ENCODE peak calls at places on chromosomes 16 and 17, in five cellular contexts. E, Z, F, H and W are unnamed samples. For H3K27me3, the result is how much of the 10 kb centered on the place peaks cover.

GRCh38 chr17:78355701-78356100 is 4.2 kb downstream of the SOCS3 start:
- DNase-seq in F (no peak), E (no peak), Z (no peak), H (peak), W (no peak)

GRCh38 chr17:43578699-43579569 is 32.8 kb upstream of the ETV4 start:
- DNase-seq in E (no peak), H (peak), F (no peak), Z (peak), W (peak)

GRCh38 chr16:81593481-81593880 is 148.9 kb downstream of the CMIP start:
- DNase-seq in H (no peak), E (no peak), F (no peak), Z (no peak), W (no peak)

GRCh38 chr17:40063034-40063765 is 435 bp downstream of the THRA start:
- DNase-seq in E (peak), Z (peak), H (peak), F (peak), W (peak)

GRCh38 chr17:67636841-67637240 is 80.9 kb upstream of the NOL11 start:
- DNase-seq in E (no peak), H (no peak), F (no peak), Z (no peak), W (no peak)

GRCh38 chr16:906296-906695 is 64.5 kb downstream of the LMF1 start:
- DNase-seq in Z (no peak), H (peak), E (no peak), F (no peak), W (no peak)

GRCh38 chr17:68461122-68461539 is 3.8 kb upstream of the WIPI1 start:
- DNase-seq in Z (no peak), F (no peak), H (no peak), E (no peak), W (no peak)

GRCh38 chr17:40325156-40326013 is 16.4 kb downstream of the RARA start:
- DNase-seq in Z (no peak), H (peak), E (no peak), F (no peak), W (peak)

GRCh38 chr17:76466775-76467130 is 650 bp upstream of the AANAT start:
- DNase-seq in Z (no peak), H (peak), F (no peak), E (no peak), W (peak)

GRCh38 chr16:23607740-23608139 is 11.6 kb upstream of the NDUFAB1 start:
- DNase-seq in H (no peak), E (no peak), F (no peak), Z (no peak), W (no peak)

GRCh38 chr17:76427457-76428231 is 25.3 kb downstream of the UBE2O start:
- DNase-seq in H (no peak), Z (no peak), E (no peak), F (no peak), W (no peak)

GRCh38 chr16:23014592-23014991 is 134.7 kb downstream of the USP31 start:
- DNase-seq in E (no peak), F (no peak), Z (no peak), H (no peak), W (no peak)

GRCh38 chr17:43356999-43357398 is 41.8 kb upstream of the ARL4D start:
- DNase-seq in F (peak), H (peak), Z (no peak), E (no peak), W (no peak)

GRCh38 chr16:82382521-82382920 is 212.5 kb upstream of the MPHOSPH6 start:
- DNase-seq in Z (no peak), F (no peak), H (no peak), E (no peak), W (no peak)

GRCh38 chr16:2816751-2817495 is at the start of gene PRSS21:
- DNase-seq in F (no peak), E (no peak), Z (no peak), H (no peak), W (no peak)

GRCh38 chr16:80718480-80719220 is 85.7 kb downstream of the CDYL2 start:
- DNase-seq in Z (peak), F (no peak), E (no peak), H (no peak), W (no peak)

GRCh38 chr17:40629850-40630249 is 17.8 kb downstream of the SMARCE1 start:
- DNase-seq in F (no peak), H (no peak), Z (no peak), E (no peak), W (no peak)

GRCh38 chr16:68345351-68345810 is 34.6 kb downstream of the PRMT7 start:
- DNase-seq in Z (no peak), F (peak), H (peak), E (no peak), W (no peak)

GRCh38 chr16:85176541-85177447 is 64.5 kb upstream of the CIBAR2 start:
- DNase-seq in Z (no peak), F (peak), E (no peak), H (peak), W (peak)

GRCh38 chr17:2906907-2907306 is 110.7 kb downstream of the RAP1GAP2 start:
- DNase-seq in Z (no peak), E (no peak), H (no peak), F (no peak), W (no peak)

GRCh38 chr16:53809088-53809951 is 105.4 kb downstream of the FTO start:
- DNase-seq in Z (no peak), H (no peak), F (no peak), E (no peak), W (no peak)

GRCh38 chr17:45270828-45271418 is 9.0 kb upstream of the SPATA32 start:
- DNase-seq in E (no peak), Z (peak), F (no peak), H (peak), W (peak)

GRCh38 chr16:81261049-81261648 is 22.7 kb downstream of the BCO1 start:
- DNase-seq in Z (no peak), F (no peak), H (no peak), E (no peak), W (no peak)

GRCh38 chr16:48564544-48565444 is 45.2 kb downstream of the N4BP1 start:
- DNase-seq in Z (no peak), H (no peak), F (no peak), E (no peak), W (no peak)

GRCh38 chr16:80583466-80583865 is 42.7 kb downstream of the DYNLRB2 start:
- DNase-seq in Z (no peak), H (no peak), F (no peak), E (no peak), W (peak)

GRCh38 chr17:74059471-74059870 is 144.0 kb upstream of the RPL38 start:
- DNase-seq in H (no peak), Z (no peak), F (no peak), E (no peak), W (no peak)

GRCh38 chr17:82152556-82153294 is 54.7 kb upstream of the FASN start:
- DNase-seq in F (no peak), E (peak), H (peak), Z (no peak), W (no peak)

GRCh38 chr16:4828567-4829320 is 18.3 kb downstream of the GLYR1 start:
- DNase-seq in H (peak), Z (no peak), E (no peak), F (no peak), W (no peak)
- H3K27ac ChIP-seq in H (peak), Z (no peak), E (no peak), F (no peak), W (peak)

DNA sequence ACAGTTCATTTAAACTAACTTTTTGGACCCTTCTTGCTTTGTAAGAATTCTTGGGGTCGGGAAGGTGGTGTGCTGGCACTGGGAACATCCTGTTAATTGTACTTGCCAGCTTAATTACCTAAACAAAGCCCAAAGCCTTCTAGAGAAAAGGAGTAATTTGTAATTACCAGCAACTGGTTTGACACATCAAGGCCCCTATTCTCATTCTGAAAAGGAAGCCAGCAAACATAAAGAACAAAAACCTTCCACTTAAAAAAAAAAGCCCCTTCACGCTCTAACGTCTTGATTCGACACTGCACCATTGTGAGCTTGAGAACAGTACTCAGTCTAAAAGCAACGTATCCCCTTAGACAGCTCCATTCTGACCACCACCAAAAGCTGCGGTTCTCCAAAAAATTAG is 74.7 kb upstream of the RPH3AL start:
- DNase-seq in F (no peak), E (no peak), H (no peak), Z (peak), W (no peak)
- H3K27me3 ChIP-seq in F (under half), E (under half), H (under half), Z (under half), W (under half)

GRCh38 chr17:79799174-79799537 is 2.3 kb upstream of the CBX8 start:
- DNase-seq in Z (peak), H (no peak), E (no peak), F (no peak), W (peak)

GRCh38 chr17:79797492-79798295 is 817 bp upstream of the CBX8 start:
- DNase-seq in E (no peak), Z (peak), H (peak), F (peak), W (peak)

GRCh38 chr17:79796570-79797491 is at the start of gene CBX8:
- DNase-seq in H (peak), Z (peak), E (peak), F (peak), W (peak)

GRCh38 chr17:79799538-79800324 is 2.9 kb upstream of the CBX8 start:
- DNase-seq in F (no peak), H (no peak), Z (peak), E (no peak), W (no peak)

GRCh38 chr17:79798296-79799173 is 1.7 kb upstream of the CBX8 start:
- DNase-seq in E (no peak), Z (peak), F (peak), H (peak), W (peak)
- H3K4me3 ChIP-seq in E (no peak), Z (peak), F (peak), H (peak), W (peak)

GRCh38 chr16:70693231-70693671 is 7.4 kb upstream of the MTSS2 start:
- DNase-seq in Z (no peak), E (no peak), H (peak), F (no peak), W (peak)

GRCh38 chr16:70692481-70693203 is 6.8 kb upstream of the MTSS2 start:
- DNase-seq in F (no peak), H (peak), Z (no peak), E (no peak), W (peak)

GRCh38 chr16:70694517-70695218 is 8.8 kb upstream of the MTSS2 start:
- DNase-seq in F (no peak), Z (no peak), H (peak), E (no peak), W (no peak)

GRCh38 chr16:70695351-70696070 is 9.7 kb upstream of the MTSS2 start:
- DNase-seq in Z (peak), F (no peak), H (peak), E (peak), W (peak)

DNA sequence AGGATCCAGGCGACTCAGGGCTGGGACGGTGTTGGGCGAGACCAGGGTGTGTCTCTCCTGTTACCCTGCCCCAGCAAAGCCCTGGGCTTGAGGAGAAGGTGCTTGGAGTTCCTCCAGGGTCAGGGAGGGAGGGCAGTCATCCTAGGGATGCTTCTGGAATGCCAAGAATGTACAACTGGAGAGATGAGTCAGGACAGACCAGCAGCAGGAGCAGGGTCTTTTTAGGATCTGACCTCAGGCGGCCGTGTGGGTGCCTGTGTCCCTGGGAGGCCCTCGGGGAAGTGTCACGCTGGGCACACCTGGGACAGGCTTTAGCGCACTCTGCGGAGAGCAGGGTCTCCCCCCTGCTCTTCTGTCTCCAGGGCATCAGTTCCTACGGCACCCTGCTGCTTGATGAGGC is 8.2 kb upstream of the MTSS2 start:
- DNase-seq in H (peak), Z (peak), E (no peak), F (no peak), W (peak)
- H3K27ac ChIP-seq in H (peak), Z (peak), E (peak), F (peak), W (peak)

GRCh38 chr16:86292171-86292775 is 218.1 kb upstream of the FOXF1 start:
- DNase-seq in E (no peak), H (no peak), Z (no peak), F (no peak), W (no peak)
- H3K27me3 ChIP-seq in E (under half), H (half or more), Z (half or more), F (under half), W (under half)

GRCh38 chr17:49969794-49970389 is 902 bp downstream of the DLX4 start:
- DNase-seq in E (no peak), Z (no peak), F (no peak), H (no peak), W (no peak)
- H3K4me3 ChIP-seq in E (no peak), Z (peak), F (no peak), H (peak), W (peak)

GRCh38 chr16:13150181-13150885 is 248.9 kb downstream of the SHISA9 start:
- DNase-seq in H (no peak), Z (no peak), E (no peak), F (no peak), W (no peak)
- H3K27ac ChIP-seq in H (no peak), Z (no peak), E (no peak), F (no peak), W (no peak)

GRCh38 chr16:28874406-28874805 is 3.9 kb upstream of the ATP2A1 start:
- DNase-seq in F (no peak), E (no peak), Z (no peak), H (no peak), W (peak)
- H3K27me3 ChIP-seq in F (under half), E (under half), Z (under half), H (under half), W (under half)

GRCh38 chr16:73058616-73059409 is 10.9 kb upstream of the ZFHX3 start:
- DNase-seq in H (peak), Z (peak), E (no peak), F (peak), W (peak)

GRCh38 chr16:73060216-73060615 is 12.3 kb upstream of the ZFHX3 start:
- DNase-seq in F (no peak), Z (no peak), H (no peak), E (no peak), W (no peak)

GRCh38 chr16:73060948-73061495 is 13.1 kb upstream of the ZFHX3 start:
- DNase-seq in H (no peak), Z (peak), F (no peak), E (no peak), W (no peak)

GRCh38 chr16:73058221-73058615 is 10.3 kb upstream of the ZFHX3 start:
- DNase-seq in Z (no peak), E (no peak), F (peak), H (peak), W (peak)

GRCh38 chr16:73059779-73060178 is 11.9 kb upstream of the ZFHX3 start:
- DNase-seq in F (no peak), H (no peak), Z (no peak), E (no peak), W (no peak)
- H3K4me3 ChIP-seq in F (no peak), H (peak), Z (peak), E (no peak), W (peak)

GRCh38 chr17:1360975-1361374 is 39.0 kb downstream of the YWHAE start:
- DNase-seq in F (no peak), H (no peak), Z (no peak), E (no peak), W (no peak)

GRCh38 chr17:1365445-1366039 is 34.5 kb downstream of the YWHAE start:
- DNase-seq in F (peak), Z (peak), E (peak), H (no peak), W (peak)

GRCh38 chr17:1362964-1363363 is 37.1 kb downstream of the YWHAE start:
- DNase-seq in Z (no peak), H (no peak), E (no peak), F (no peak), W (no peak)

GRCh38 chr17:1366234-1366633 is 33.8 kb downstream of the YWHAE start:
- DNase-seq in F (no peak), Z (no peak), H (no peak), E (no peak), W (no peak)

DNA sequence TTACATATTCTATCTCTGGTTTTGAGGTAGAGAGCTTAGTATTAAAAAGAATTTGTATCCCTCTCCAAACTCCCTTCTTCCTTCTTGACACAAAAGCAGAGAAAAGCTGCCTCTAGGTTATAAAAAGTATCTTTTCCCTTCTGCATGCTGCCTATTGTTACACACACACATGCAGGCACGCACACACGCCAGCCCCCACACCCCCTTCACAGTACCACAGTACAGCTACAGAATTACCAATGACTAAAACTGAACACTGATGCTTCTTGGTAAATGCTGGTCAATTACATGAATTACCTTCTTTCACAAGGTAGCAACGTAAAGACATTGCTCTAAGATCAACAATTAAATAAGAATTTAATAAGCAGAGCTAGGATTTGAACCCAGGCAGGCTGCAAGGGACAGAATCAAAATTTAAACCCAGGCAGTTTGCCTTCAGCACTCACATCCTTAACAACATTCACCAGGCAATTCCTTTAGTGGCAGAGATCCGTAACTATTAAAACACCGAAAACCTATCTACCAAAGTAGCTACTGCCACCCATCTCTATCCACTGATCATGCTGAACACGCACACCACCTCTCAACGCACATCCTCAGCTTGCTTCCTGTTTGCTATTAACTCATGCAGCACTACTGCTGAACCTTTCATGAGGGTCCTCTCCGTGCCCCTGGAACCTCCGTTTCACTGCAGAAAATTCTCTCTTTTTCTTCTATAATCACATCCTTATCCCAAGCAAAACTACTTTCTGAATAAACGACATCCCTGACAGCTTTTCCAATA is 37.8 kb downstream of the YWHAE start:
- DNase-seq in E (no peak), Z (no peak), F (no peak), H (no peak), W (no peak)
- H3K27ac ChIP-seq in E (no peak), Z (peak), F (no peak), H (peak), W (no peak)